ENCODE peak calls at places on chromosomes 3 and 15, in seven cellular contexts. A is activated T-helper 1 cell treated with Interleukin-2 at 50 U/mL for 16 hours; O is iPS-NIHi11; R is AG10803; I is hypothalamus; E is ovary; D is stimulated activated CD8-positive, alpha-beta memory T cell treated with anti-CD3 and anti-CD28 coated beads, Interleukin-4, amount 100 ng/mL, for 48 hours. T is an unnamed sample.

GRCh38 chr3:197364410-197365071 is 66.1 kb upstream of the DLG1 start:
- DNase-seq in A (no peak), O (peak), R (no peak), I (peak), E (no peak), D (no peak), T (no peak)

GRCh38 chr3:7400360-7400759 is 539.4 kb downstream of the GRM7 start:
- DNase-seq in R (no peak), A (no peak), E (no peak), I (no peak), O (no peak), D (no peak), T (no peak)

GRCh38 chr3:17132286-17133115 is 247.7 kb downstream of the PLCL2 start:
- DNase-seq in I (no peak), R (no peak), O (no peak), E (no peak), D (peak), A (no peak), T (no peak)

GRCh38 chr15:67107014-67107812 is 41.8 kb downstream of the SMAD3 start:
- DNase-seq in O (peak), I (peak), E (peak), A (no peak), R (peak), D (no peak), T (peak)

GRCh38 chr15:77860101-77860691 is 217.3 kb downstream of the TBC1D2B start:
- DNase-seq in R (no peak), I (no peak), E (no peak), A (no peak), D (no peak), O (no peak), T (no peak)

GRCh38 chr3:188908002-188908850 is 263.5 kb upstream of the TPRG1 start:
- DNase-seq in D (no peak), E (no peak), O (no peak), I (no peak), R (no peak), A (no peak), T (no peak)

GRCh38 chr15:50187997-50188396 is 6.0 kb downstream of the SLC27A2 start:
- DNase-seq in D (no peak), E (no peak), R (no peak), I (no peak), A (no peak), O (no peak), T (no peak)

GRCh38 chr15:42457445-42458442 is 33.2 kb downstream of the ZNF106 start:
- DNase-seq in I (peak), E (peak), D (no peak), O (peak), A (no peak), R (peak), T (peak)

GRCh38 chr3:113063126-113063894 is 72.5 kb downstream of the GTPBP8 start:
- DNase-seq in A (no peak), R (no peak), E (no peak), D (no peak), O (no peak), I (no peak), T (no peak)

GRCh38 chr3:70789878-70790277 is 477.4 kb upstream of the MDFIC2 start:
- DNase-seq in A (no peak), E (no peak), O (no peak), R (no peak), I (no peak), D (no peak), T (no peak)